ENCODE peak calls at places on chromosome 4, in eight cellular contexts. J, Q, S, F, L, Z, A and C are unnamed samples.
A peak's percentile ranks its signal among the peaks of the same experiment; 100 is the strongest.

GRCh38 chr4:40990202-40990898 is 224.0 kb downstream of the APBB2 start:
- DNase-seq in A (peak; percentile 97), Q (no peak), S (no peak), Z (no peak), L (no peak), J (no peak), F (no peak), C (no peak)

GRCh38 chr4:106287353-106287969 is 28.5 kb downstream of the TBCK start:
- DNase-seq in Q (no peak), L (no peak), A (peak; percentile 84), J (no peak), S (no peak), Z (no peak), F (peak; percentile 43), C (no peak)

GRCh38 chr4:1621526-1621925 is 62.6 kb downstream of the FAM53A start:
- DNase-seq in J (no peak), Z (no peak), L (no peak), Q (no peak), A (no peak), F (no peak), S (no peak), C (no peak)

GRCh38 chr4:185128272-185129119 is 14.6 kb upstream of the SLC25A4 start:
- DNase-seq in Z (no peak), S (no peak), J (no peak), F (peak; percentile 26), L (no peak), A (no peak), Q (peak; percentile 36), C (no peak)

GRCh38 chr4:1765409-1766335 is 27.4 kb upstream of the FGFR3 start:
- DNase-seq in Z (no peak), Q (no peak), J (no peak), S (no peak), L (no peak), A (no peak), F (no peak), C (no peak)

GRCh38 chr4:154503598-154503997 is 12.0 kb upstream of the DCHS2 start:
- DNase-seq in L (no peak), A (peak; percentile 15), Z (no peak), S (peak; percentile 64), Q (no peak), F (peak; percentile 6), J (no peak), C (no peak)

GRCh38 chr4:8725845-8726244 is 133.3 kb downstream of the CPZ start:
- DNase-seq in S (no peak), L (no peak), Q (no peak), F (no peak), Z (no peak), J (no peak), A (no peak), C (no peak)

GRCh38 chr4:48047421-48047844 is 30.9 kb downstream of the NIPAL1 start:
- DNase-seq in Q (peak; percentile 87), Z (no peak), J (peak; percentile 10), S (peak; percentile 90), F (no peak), A (peak; percentile 46), L (peak; percentile 74), C (no peak)

GRCh38 chr4:88802585-88803285 is 105.1 kb upstream of the NAP1L5 start:
- DNase-seq in J (no peak), F (no peak), Z (no peak), Q (no peak), L (no peak), S (no peak), A (no peak), C (no peak)

GRCh38 chr4:37561803-37562207 is 124.4 kb downstream of the RELL1 start:
- DNase-seq in Q (no peak), A (peak; percentile 96), L (no peak), J (no peak), S (no peak), Z (no peak), F (no peak), C (no peak)

GRCh38 chr4:145075742-145076472 is 22.1 kb downstream of the ANAPC10 start:
- DNase-seq in F (no peak), L (no peak), Q (no peak), S (no peak), Z (no peak), J (no peak), A (no peak), C (no peak)

GRCh38 chr4:174864031-174864430 is 35.0 kb upstream of the GLRA3 start:
- DNase-seq in L (no peak), Q (no peak), S (no peak), F (no peak), A (no peak), Z (no peak), J (no peak), C (no peak)

GRCh38 chr4:38819569-38819968 is 15.0 kb upstream of the TLR1 start:
- DNase-seq in F (no peak), Z (no peak), Q (no peak), J (no peak), S (no peak), L (no peak), A (peak; percentile 95), C (no peak)

GRCh38 chr4:98711526-98711925 is 53.1 kb upstream of the TSPAN5 start:
- DNase-seq in L (no peak), Q (no peak), S (no peak), J (no peak), A (no peak), Z (no peak), F (no peak), C (no peak)

GRCh38 chr4:118740869-118741268 is 55.7 kb downstream of the METTL14 start:
- DNase-seq in A (no peak), Q (no peak), L (no peak), Z (no peak), F (peak; percentile 1), J (no peak), S (peak; percentile 77), C (no peak)

GRCh38 chr4:2743518-2744445 is 12.4 kb downstream of the TNIP2 start:
- DNase-seq in S (no peak), J (no peak), Q (no peak), L (no peak), F (peak; percentile 39), A (no peak), Z (no peak), C (no peak)

GRCh38 chr4:76545161-76545884 is 110.3 kb downstream of the SHROOM3 start:
- DNase-seq in F (no peak), J (no peak), S (no peak), L (no peak), A (peak; percentile 80), Q (no peak), Z (no peak), C (no peak)

GRCh38 chr4:11428161-11428700 is 463 bp downstream of the HS3ST1 start:
- DNase-seq in Z (no peak), A (no peak), S (no peak), F (no peak), J (no peak), L (no peak), Q (peak; percentile 5), C (no peak)